ENCODE peak calls at places on chromosomes 2 and 18, in six cellular contexts. S is colonic mucosa, X is fibroblast of mammary gland, L is spleen, G is neural crest cell, U is RWPE1. Z is an unnamed sample.

GRCh38 chr2:110747522-110748488 is 15.4 kb downstream of the ACOXL start:
- DNase-seq in S (no peak), X (no peak), L (no peak), G (no peak), U (no peak), Z (no peak)

GRCh38 chr18:1998121-1998520 is 573.2 kb downstream of the METTL4 start:
- DNase-seq in S (no peak), X (no peak), L (no peak), G (no peak), U (no peak), Z (no peak)

GRCh38 chr2:198116652-198117175 is 312.3 kb downstream of the PLCL1 start:
- DNase-seq in S (no peak), X (peak), L (no peak), G (no peak), U (no peak), Z (no peak)

GRCh38 chr2:437772-438393 is 150.0 kb upstream of the ALKAL2 start:
- DNase-seq in S (peak), X (no peak), L (peak), G (no peak), U (peak), Z (peak)

GRCh38 chr2:175690113-175690716 is 311.9 kb downstream of the LNPK start:
- DNase-seq in S (peak), X (peak), L (no peak), G (peak), U (peak), Z (peak)

GRCh38 chr18:71442830-71443229 is 1101.3 kb downstream of the CBLN2 start:
- DNase-seq in S (no peak), X (peak), L (no peak), G (no peak), U (no peak), Z (no peak)

GRCh38 chr2:20917724-20918572 is 95.0 kb upstream of the LDAH start:
- DNase-seq in S (no peak), X (no peak), L (no peak), G (no peak), U (peak), Z (no peak)

GRCh38 chr2:98008415-98008814 is 12.7 kb upstream of the TMEM131 start:
- DNase-seq in S (no peak), X (no peak), L (no peak), G (no peak), U (no peak), Z (no peak)

GRCh38 chr18:58493516-58494253 is 135.2 kb downstream of the ALPK2 start:
- DNase-seq in S (peak), X (peak), L (peak), G (peak), U (peak), Z (peak)

GRCh38 chr2:2527162-2527561 is 196.1 kb upstream of the MYT1L start:
- DNase-seq in S (no peak), X (no peak), L (no peak), G (no peak), U (peak), Z (no peak)

GRCh38 chr2:95669441-95669994 is 77.7 kb downstream of the TRIM43 start:
- DNase-seq in S (no peak), X (peak), L (no peak), G (no peak), U (no peak), Z (no peak)

GRCh38 chr2:204655101-204655500 is 109.8 kb downstream of the PARD3B start:
- DNase-seq in S (no peak), X (peak), L (no peak), G (no peak), U (no peak), Z (no peak)

GRCh38 chr2:71534201-71534600 is 80.8 kb downstream of the DYSF start:
- DNase-seq in S (no peak), X (no peak), L (no peak), G (no peak), U (no peak), Z (no peak)

GRCh38 chr2:85642725-85643124 is 25.3 kb downstream of the SFTPB start:
- DNase-seq in S (no peak), X (no peak), L (no peak), G (no peak), U (no peak), Z (no peak)

GRCh38 chr2:76737607-76738006 is 784.6 kb downstream of the LRRTM4 start:
- DNase-seq in S (no peak), X (no peak), L (no peak), G (no peak), U (no peak), Z (no peak)

GRCh38 chr2:239151201-239152131 is 249.4 kb downstream of the HDAC4 start:
- DNase-seq in S (no peak), X (peak), L (peak), G (no peak), U (no peak), Z (no peak)

GRCh38 chr2:195672674-195673073 is 15.6 kb downstream of the SLC39A10 start:
- DNase-seq in S (no peak), X (no peak), L (no peak), G (no peak), U (peak), Z (no peak)

GRCh38 chr2:31270136-31270535 is 36.2 kb downstream of the EHD3 start:
- DNase-seq in S (no peak), X (peak), L (no peak), G (no peak), U (peak), Z (no peak)

GRCh38 chr2:57510704-57511103 is 535.9 kb upstream of the VRK2 start:
- DNase-seq in S (no peak), X (no peak), L (no peak), G (no peak), U (no peak), Z (no peak)

GRCh38 chr2:59998324-59998723 is 555.1 kb downstream of the BCL11A start:
- DNase-seq in S (no peak), X (no peak), L (no peak), G (no peak), U (no peak), Z (no peak)

GRCh38 chr2:60000681-60001080 is 552.8 kb downstream of the BCL11A start:
- DNase-seq in S (no peak), X (no peak), L (no peak), G (no peak), U (no peak), Z (no peak)

GRCh38 chr2:60003076-60003475 is 550.4 kb downstream of the BCL11A start:
- DNase-seq in S (no peak), X (no peak), L (no peak), G (no peak), U (no peak), Z (no peak)

GRCh38 chr2:59997371-59997770 is 556.1 kb downstream of the BCL11A start:
- DNase-seq in S (no peak), X (no peak), L (no peak), G (no peak), U (no peak), Z (no peak)

DNA sequence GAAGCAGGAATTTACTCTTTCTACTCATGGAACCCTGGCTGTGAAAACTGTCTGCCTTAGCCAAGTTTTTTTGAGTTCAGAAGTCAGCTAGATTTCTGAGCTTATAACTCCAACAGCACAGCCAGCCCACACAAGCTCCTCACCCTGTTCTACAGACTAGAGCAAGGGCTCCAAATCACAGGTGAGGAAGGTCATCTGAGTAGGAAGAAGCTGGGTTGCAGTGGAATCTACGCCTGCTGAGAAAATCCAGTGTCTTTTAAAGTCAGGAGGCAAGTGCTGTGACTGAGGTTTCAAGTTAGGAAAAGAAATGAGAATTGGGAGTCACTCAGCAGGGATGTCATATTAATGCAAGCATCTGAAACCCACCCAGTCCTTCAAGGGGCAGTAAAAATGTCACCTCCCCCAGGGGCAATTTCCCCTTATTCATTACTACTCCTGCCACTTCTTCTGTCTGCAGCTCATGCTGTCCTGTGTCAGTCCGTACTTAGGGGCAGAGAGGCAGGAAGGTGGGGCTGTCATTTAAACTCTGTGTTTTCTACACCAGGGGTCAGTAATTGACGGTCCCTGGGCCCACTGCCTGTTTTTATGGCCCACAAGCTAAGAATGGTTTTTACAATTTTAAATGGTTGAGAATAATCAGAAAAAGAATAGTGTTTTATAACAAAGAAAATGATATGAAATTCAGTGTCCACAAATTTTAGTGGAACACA is 551.1 kb downstream of the BCL11A start:
- DNase-seq in S (no peak), X (no peak), L (no peak), G (no peak), U (no peak), Z (no peak)
- TF ChIP-seq CTCF in S (no peak), X (no peak), L (no peak), G (no peak), U (no peak), Z (no peak)

GRCh38 chr2:79039944-79040343 is 14.4 kb downstream of the REG3G start:
- DNase-seq in S (no peak), X (no peak), L (no peak), G (no peak), U (no peak), Z (no peak)

DNA sequence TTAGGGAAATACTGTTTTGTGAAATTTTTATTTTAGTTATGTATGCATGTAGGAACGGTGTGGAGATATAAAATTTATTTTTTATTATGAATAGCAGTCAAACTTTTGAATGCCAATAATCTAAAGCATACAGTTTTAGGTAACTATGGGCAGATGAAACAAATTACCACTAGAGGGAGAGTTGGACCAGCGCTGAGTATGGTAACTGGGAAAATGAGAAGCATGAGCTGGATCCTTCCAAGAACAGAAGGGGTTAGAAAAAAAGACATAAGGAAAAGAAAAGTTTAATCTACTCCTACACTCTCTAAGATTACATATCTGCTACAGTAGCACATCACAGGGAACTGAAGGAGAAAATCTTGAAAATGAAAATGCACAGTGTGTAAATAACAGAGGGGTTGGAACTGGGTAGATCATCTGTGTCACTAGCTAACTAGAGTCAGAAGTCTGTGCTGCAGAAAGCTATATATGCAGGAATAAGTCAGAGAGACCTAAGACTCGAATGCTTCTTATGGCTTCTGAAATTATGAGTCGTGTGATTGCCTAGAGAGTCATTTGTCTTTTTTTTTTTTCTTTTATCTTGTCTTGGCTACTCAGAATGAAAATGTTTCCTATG is 15.6 kb downstream of the REG3G start:
- DNase-seq in S (no peak), X (peak), L (no peak), G (no peak), U (peak), Z (no peak)
- TF ChIP-seq CTCF in S (peak), X (no peak), L (no peak), G (peak), U (peak), Z (no peak)

GRCh38 chr2:218745559-218746469 is 35.2 kb downstream of the TTLL4 start:
- DNase-seq in S (no peak), X (no peak), L (no peak), G (peak), U (no peak), Z (no peak)
- TF ChIP-seq CTCF in S (no peak), X (no peak), L (no peak), G (no peak), U (no peak), Z (no peak)

DNA sequence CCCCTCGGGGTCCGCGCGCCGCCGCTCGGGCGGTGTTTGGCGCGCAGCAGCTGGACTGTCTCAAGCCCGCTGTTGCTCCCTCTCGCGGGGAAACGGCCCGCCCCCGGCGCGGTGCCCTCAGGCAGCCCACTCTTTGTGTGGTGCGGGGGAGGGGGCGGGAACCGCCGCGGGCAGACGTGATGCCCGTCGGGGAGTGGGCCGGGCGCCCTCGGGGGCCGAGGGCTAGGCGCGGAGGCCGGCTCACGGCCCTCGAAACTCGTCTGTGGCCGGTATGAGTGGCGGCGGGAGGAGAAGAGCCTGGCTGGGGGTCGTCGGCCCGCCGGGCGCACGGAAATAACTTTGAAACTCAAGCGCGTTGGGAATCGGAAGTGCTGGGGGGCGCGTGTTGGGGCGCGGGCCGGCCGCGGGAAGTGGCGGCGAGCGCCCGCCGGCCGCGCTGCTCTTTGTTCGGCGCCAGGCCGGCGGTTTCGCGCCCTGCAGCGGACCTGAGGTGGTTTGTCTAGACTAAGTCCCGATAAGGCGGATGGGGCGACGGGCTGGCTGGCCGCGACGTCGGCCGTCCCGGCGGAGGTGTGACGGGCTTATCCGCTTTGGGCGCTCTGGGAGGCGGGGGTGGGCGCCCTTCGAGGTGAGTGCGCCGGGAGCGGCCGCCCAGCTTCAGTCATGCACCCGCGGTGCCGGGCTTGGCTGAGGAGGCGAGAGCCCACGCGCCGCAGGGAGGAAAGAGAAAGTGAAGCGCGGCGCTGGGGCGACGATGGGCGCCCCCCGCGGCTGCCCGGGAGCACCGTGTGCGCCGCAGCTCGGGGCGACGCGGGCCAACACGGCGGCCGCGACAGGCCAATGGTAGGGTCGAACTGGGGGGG is 679 bp downstream of the PTMA start:
- DNase-seq in S (peak), X (peak), L (peak), G (no peak), U (no peak), Z (peak)
- TF ChIP-seq CTCF in S (no peak), X (no peak), L (peak), G (no peak), U (no peak), Z (peak)

GRCh38 chr2:23366720-23367119 is 18.3 kb upstream of the KLHL29 start:
- DNase-seq in S (no peak), X (peak), L (no peak), G (no peak), U (no peak), Z (no peak)
- TF ChIP-seq CTCF in S (no peak), X (no peak), L (no peak), G (no peak), U (no peak), Z (no peak)